ENCODE peak calls at places on chromosomes 12 and 14, in eight cellular contexts. One of them, this sample, is unnamed.

GRCh38 chr12:101793401-101793800 is 37.4 kb downstream of the GNPTAB start:
- DNase-seq in NCI-H1092 treated with DMSO at 0.1 percent for 48 hours: no peak
- DNase-seq in activated CD4-positive, alpha-beta T cell treated with anti-CD3 and anti-CD28 coated beads for 36 hours: no peak
- DNase-seq in tibial nerve: no peak
- DNase-seq in HEK293T: no peak
- DNase-seq in NCI-H345: no peak
- DNase-seq in effector memory CD4-positive, alpha-beta T cell: no peak
- DNase-seq in stimulated activated CD8-positive, alpha-beta memory T cell treated with anti-CD3 and anti-CD28 coated beads, Interleukin-2, amount 100 ng/mL, for 1 hour: no peak
- DNase-seq in this sample: no peak

GRCh38 chr14:69358233-69358963 is 39.7 kb downstream of the ERH start:
- DNase-seq in stimulated activated CD8-positive, alpha-beta memory T cell treated with anti-CD3 and anti-CD28 coated beads, Interleukin-2, amount 100 ng/mL, for 1 hour: no peak
- DNase-seq in activated CD4-positive, alpha-beta T cell treated with anti-CD3 and anti-CD28 coated beads for 36 hours: peak
- DNase-seq in HEK293T: no peak
- DNase-seq in tibial nerve: no peak
- DNase-seq in NCI-H345: no peak
- DNase-seq in effector memory CD4-positive, alpha-beta T cell: no peak
- DNase-seq in NCI-H1092 treated with DMSO at 0.1 percent for 48 hours: no peak
- DNase-seq in this sample: no peak

GRCh38 chr12:59283012-59283411 is 312.8 kb upstream of the SLC16A7 start:
- DNase-seq in tibial nerve: no peak
- DNase-seq in NCI-H345: peak
- DNase-seq in effector memory CD4-positive, alpha-beta T cell: no peak
- DNase-seq in HEK293T: no peak
- DNase-seq in stimulated activated CD8-positive, alpha-beta memory T cell treated with anti-CD3 and anti-CD28 coated beads, Interleukin-2, amount 100 ng/mL, for 1 hour: no peak
- DNase-seq in activated CD4-positive, alpha-beta T cell treated with anti-CD3 and anti-CD28 coated beads for 36 hours: no peak
- DNase-seq in NCI-H1092 treated with DMSO at 0.1 percent for 48 hours: no peak
- DNase-seq in this sample: no peak

GRCh38 chr12:122062832-122063690 is 15.5 kb upstream of the MLXIP start:
- DNase-seq in tibial nerve: peak
- DNase-seq in stimulated activated CD8-positive, alpha-beta memory T cell treated with anti-CD3 and anti-CD28 coated beads, Interleukin-2, amount 100 ng/mL, for 1 hour: no peak
- DNase-seq in HEK293T: no peak
- DNase-seq in activated CD4-positive, alpha-beta T cell treated with anti-CD3 and anti-CD28 coated beads for 36 hours: no peak
- DNase-seq in NCI-H345: no peak
- DNase-seq in NCI-H1092 treated with DMSO at 0.1 percent for 48 hours: peak
- DNase-seq in effector memory CD4-positive, alpha-beta T cell: no peak
- DNase-seq in this sample: peak

GRCh38 chr12:81080431-81080983 is 2.6 kb downstream of the ACSS3 start:
- DNase-seq in NCI-H345: no peak
- DNase-seq in tibial nerve: no peak
- DNase-seq in effector memory CD4-positive, alpha-beta T cell: no peak
- DNase-seq in stimulated activated CD8-positive, alpha-beta memory T cell treated with anti-CD3 and anti-CD28 coated beads, Interleukin-2, amount 100 ng/mL, for 1 hour: no peak
- DNase-seq in activated CD4-positive, alpha-beta T cell treated with anti-CD3 and anti-CD28 coated beads for 36 hours: no peak
- DNase-seq in NCI-H1092 treated with DMSO at 0.1 percent for 48 hours: no peak
- DNase-seq in HEK293T: no peak
- DNase-seq in this sample: no peak

GRCh38 chr12:117067016-117067415 is 32.2 kb downstream of the TESC start:
- DNase-seq in activated CD4-positive, alpha-beta T cell treated with anti-CD3 and anti-CD28 coated beads for 36 hours: no peak
- DNase-seq in NCI-H345: no peak
- DNase-seq in stimulated activated CD8-positive, alpha-beta memory T cell treated with anti-CD3 and anti-CD28 coated beads, Interleukin-2, amount 100 ng/mL, for 1 hour: no peak
- DNase-seq in NCI-H1092 treated with DMSO at 0.1 percent for 48 hours: no peak
- DNase-seq in effector memory CD4-positive, alpha-beta T cell: no peak
- DNase-seq in HEK293T: no peak
- DNase-seq in tibial nerve: no peak
- DNase-seq in this sample: no peak

GRCh38 chr14:37669242-37669641 is 73.8 kb downstream of the TTC6 start:
- DNase-seq in activated CD4-positive, alpha-beta T cell treated with anti-CD3 and anti-CD28 coated beads for 36 hours: no peak
- DNase-seq in NCI-H1092 treated with DMSO at 0.1 percent for 48 hours: no peak
- DNase-seq in stimulated activated CD8-positive, alpha-beta memory T cell treated with anti-CD3 and anti-CD28 coated beads, Interleukin-2, amount 100 ng/mL, for 1 hour: no peak
- DNase-seq in HEK293T: no peak
- DNase-seq in tibial nerve: no peak
- DNase-seq in NCI-H345: no peak
- DNase-seq in effector memory CD4-positive, alpha-beta T cell: no peak
- DNase-seq in this sample: no peak

GRCh38 chr14:74634964-74635363 is 22.9 kb upstream of the LTBP2 start:
- DNase-seq in tibial nerve: no peak
- DNase-seq in NCI-H1092 treated with DMSO at 0.1 percent for 48 hours: no peak
- DNase-seq in effector memory CD4-positive, alpha-beta T cell: no peak
- DNase-seq in NCI-H345: no peak
- DNase-seq in activated CD4-positive, alpha-beta T cell treated with anti-CD3 and anti-CD28 coated beads for 36 hours: no peak
- DNase-seq in stimulated activated CD8-positive, alpha-beta memory T cell treated with anti-CD3 and anti-CD28 coated beads, Interleukin-2, amount 100 ng/mL, for 1 hour: no peak
- DNase-seq in HEK293T: no peak
- DNase-seq in this sample: no peak

GRCh38 chr14:92500491-92500941 is 13.1 kb upstream of the RIN3 start:
- DNase-seq in NCI-H1092 treated with DMSO at 0.1 percent for 48 hours: no peak
- DNase-seq in activated CD4-positive, alpha-beta T cell treated with anti-CD3 and anti-CD28 coated beads for 36 hours: no peak
- DNase-seq in NCI-H345: peak
- DNase-seq in tibial nerve: no peak
- DNase-seq in effector memory CD4-positive, alpha-beta T cell: no peak
- DNase-seq in stimulated activated CD8-positive, alpha-beta memory T cell treated with anti-CD3 and anti-CD28 coated beads, Interleukin-2, amount 100 ng/mL, for 1 hour: no peak
- DNase-seq in HEK293T: no peak
- DNase-seq in this sample: no peak

GRCh38 chr12:97229036-97229435 is 233.6 kb upstream of the RMST start:
- DNase-seq in stimulated activated CD8-positive, alpha-beta memory T cell treated with anti-CD3 and anti-CD28 coated beads, Interleukin-2, amount 100 ng/mL, for 1 hour: no peak
- DNase-seq in NCI-H345: peak
- DNase-seq in effector memory CD4-positive, alpha-beta T cell: no peak
- DNase-seq in HEK293T: no peak
- DNase-seq in tibial nerve: no peak
- DNase-seq in activated CD4-positive, alpha-beta T cell treated with anti-CD3 and anti-CD28 coated beads for 36 hours: no peak
- DNase-seq in NCI-H1092 treated with DMSO at 0.1 percent for 48 hours: peak
- DNase-seq in this sample: peak

GRCh38 chr12:1920971-1921370 is 2.5 kb upstream of the CACNA2D4 start:
- DNase-seq in NCI-H1092 treated with DMSO at 0.1 percent for 48 hours: no peak
- DNase-seq in stimulated activated CD8-positive, alpha-beta memory T cell treated with anti-CD3 and anti-CD28 coated beads, Interleukin-2, amount 100 ng/mL, for 1 hour: no peak
- DNase-seq in NCI-H345: no peak
- DNase-seq in HEK293T: peak
- DNase-seq in activated CD4-positive, alpha-beta T cell treated with anti-CD3 and anti-CD28 coated beads for 36 hours: no peak
- DNase-seq in effector memory CD4-positive, alpha-beta T cell: no peak
- DNase-seq in tibial nerve: no peak
- DNase-seq in this sample: no peak

GRCh38 chr12:113271853-113272561 is 50.7 kb downstream of the TPCN1 start:
- DNase-seq in NCI-H345: no peak
- DNase-seq in NCI-H1092 treated with DMSO at 0.1 percent for 48 hours: no peak
- DNase-seq in effector memory CD4-positive, alpha-beta T cell: no peak
- DNase-seq in stimulated activated CD8-positive, alpha-beta memory T cell treated with anti-CD3 and anti-CD28 coated beads, Interleukin-2, amount 100 ng/mL, for 1 hour: no peak
- DNase-seq in tibial nerve: peak
- DNase-seq in activated CD4-positive, alpha-beta T cell treated with anti-CD3 and anti-CD28 coated beads for 36 hours: peak
- DNase-seq in HEK293T: no peak
- DNase-seq in this sample: no peak

GRCh38 chr12:108403952-108404351 is 64.8 kb upstream of the CMKLR1 start:
- DNase-seq in tibial nerve: no peak
- DNase-seq in activated CD4-positive, alpha-beta T cell treated with anti-CD3 and anti-CD28 coated beads for 36 hours: no peak
- DNase-seq in NCI-H345: no peak
- DNase-seq in effector memory CD4-positive, alpha-beta T cell: no peak
- DNase-seq in HEK293T: no peak
- DNase-seq in NCI-H1092 treated with DMSO at 0.1 percent for 48 hours: no peak
- DNase-seq in stimulated activated CD8-positive, alpha-beta memory T cell treated with anti-CD3 and anti-CD28 coated beads, Interleukin-2, amount 100 ng/mL, for 1 hour: no peak
- DNase-seq in this sample: no peak

GRCh38 chr14:93729993-93730392 is 58.3 kb downstream of the PRIMA1 start:
- DNase-seq in NCI-H345: no peak
- DNase-seq in tibial nerve: no peak
- DNase-seq in HEK293T: no peak
- DNase-seq in NCI-H1092 treated with DMSO at 0.1 percent for 48 hours: no peak
- DNase-seq in activated CD4-positive, alpha-beta T cell treated with anti-CD3 and anti-CD28 coated beads for 36 hours: no peak
- DNase-seq in effector memory CD4-positive, alpha-beta T cell: no peak
- DNase-seq in stimulated activated CD8-positive, alpha-beta memory T cell treated with anti-CD3 and anti-CD28 coated beads, Interleukin-2, amount 100 ng/mL, for 1 hour: no peak
- DNase-seq in this sample: no peak

GRCh38 chr14:45678163-45678562 is 425.2 kb upstream of the MIS18BP1 start:
- DNase-seq in NCI-H1092 treated with DMSO at 0.1 percent for 48 hours: no peak
- DNase-seq in activated CD4-positive, alpha-beta T cell treated with anti-CD3 and anti-CD28 coated beads for 36 hours: no peak
- DNase-seq in stimulated activated CD8-positive, alpha-beta memory T cell treated with anti-CD3 and anti-CD28 coated beads, Interleukin-2, amount 100 ng/mL, for 1 hour: no peak
- DNase-seq in tibial nerve: no peak
- DNase-seq in NCI-H345: no peak
- DNase-seq in effector memory CD4-positive, alpha-beta T cell: no peak
- DNase-seq in HEK293T: no peak
- DNase-seq in this sample: no peak

GRCh38 chr12:99390707-99391106 is 256.8 kb upstream of the GARIN6 start:
- DNase-seq in HEK293T: peak
- DNase-seq in stimulated activated CD8-positive, alpha-beta memory T cell treated with anti-CD3 and anti-CD28 coated beads, Interleukin-2, amount 100 ng/mL, for 1 hour: no peak
- DNase-seq in activated CD4-positive, alpha-beta T cell treated with anti-CD3 and anti-CD28 coated beads for 36 hours: peak
- DNase-seq in tibial nerve: no peak
- DNase-seq in NCI-H345: no peak
- DNase-seq in effector memory CD4-positive, alpha-beta T cell: no peak
- DNase-seq in NCI-H1092 treated with DMSO at 0.1 percent for 48 hours: no peak
- DNase-seq in this sample: no peak

GRCh38 chr12:106197906-106198623 is 49.8 kb downstream of the CKAP4 start:
- DNase-seq in HEK293T: no peak
- DNase-seq in activated CD4-positive, alpha-beta T cell treated with anti-CD3 and anti-CD28 coated beads for 36 hours: no peak
- DNase-seq in stimulated activated CD8-positive, alpha-beta memory T cell treated with anti-CD3 and anti-CD28 coated beads, Interleukin-2, amount 100 ng/mL, for 1 hour: no peak
- DNase-seq in tibial nerve: no peak
- DNase-seq in effector memory CD4-positive, alpha-beta T cell: no peak
- DNase-seq in NCI-H1092 treated with DMSO at 0.1 percent for 48 hours: no peak
- DNase-seq in NCI-H345: no peak
- DNase-seq in this sample: no peak

GRCh38 chr14:45083979-45084722 is at the start of gene PRPF39:
- DNase-seq in effector memory CD4-positive, alpha-beta T cell: peak
- DNase-seq in stimulated activated CD8-positive, alpha-beta memory T cell treated with anti-CD3 and anti-CD28 coated beads, Interleukin-2, amount 100 ng/mL, for 1 hour: peak
- DNase-seq in HEK293T: peak
- DNase-seq in activated CD4-positive, alpha-beta T cell treated with anti-CD3 and anti-CD28 coated beads for 36 hours: peak
- DNase-seq in NCI-H345: peak
- DNase-seq in NCI-H1092 treated with DMSO at 0.1 percent for 48 hours: peak
- DNase-seq in tibial nerve: peak
- DNase-seq in this sample: peak

GRCh38 chr12:48058771-48059170 is 47.1 kb downstream of the SENP1 start:
- DNase-seq in effector memory CD4-positive, alpha-beta T cell: no peak
- DNase-seq in tibial nerve: no peak
- DNase-seq in activated CD4-positive, alpha-beta T cell treated with anti-CD3 and anti-CD28 coated beads for 36 hours: no peak
- DNase-seq in NCI-H1092 treated with DMSO at 0.1 percent for 48 hours: no peak
- DNase-seq in NCI-H345: no peak
- DNase-seq in stimulated activated CD8-positive, alpha-beta memory T cell treated with anti-CD3 and anti-CD28 coated beads, Interleukin-2, amount 100 ng/mL, for 1 hour: no peak
- DNase-seq in HEK293T: no peak
- DNase-seq in this sample: no peak

GRCh38 chr12:16299403-16299802 is 21.9 kb upstream of the SLC15A5 start:
- DNase-seq in activated CD4-positive, alpha-beta T cell treated with anti-CD3 and anti-CD28 coated beads for 36 hours: no peak
- DNase-seq in HEK293T: no peak
- DNase-seq in NCI-H345: no peak
- DNase-seq in NCI-H1092 treated with DMSO at 0.1 percent for 48 hours: no peak
- DNase-seq in effector memory CD4-positive, alpha-beta T cell: no peak
- DNase-seq in tibial nerve: peak
- DNase-seq in stimulated activated CD8-positive, alpha-beta memory T cell treated with anti-CD3 and anti-CD28 coated beads, Interleukin-2, amount 100 ng/mL, for 1 hour: no peak
- DNase-seq in this sample: no peak

GRCh38 chr12:119682635-119683340 is 14.9 kb downstream of the PRKAB1 start:
- DNase-seq in tibial nerve: no peak
- DNase-seq in NCI-H345: no peak
- DNase-seq in activated CD4-positive, alpha-beta T cell treated with anti-CD3 and anti-CD28 coated beads for 36 hours: no peak
- DNase-seq in HEK293T: no peak
- DNase-seq in effector memory CD4-positive, alpha-beta T cell: no peak
- DNase-seq in stimulated activated CD8-positive, alpha-beta memory T cell treated with anti-CD3 and anti-CD28 coated beads, Interleukin-2, amount 100 ng/mL, for 1 hour: no peak
- DNase-seq in NCI-H1092 treated with DMSO at 0.1 percent for 48 hours: no peak
- DNase-seq in this sample: no peak

GRCh38 chr14:63551338-63551737 is 8.2 kb upstream of the PPP2R5E start:
- DNase-seq in stimulated activated CD8-positive, alpha-beta memory T cell treated with anti-CD3 and anti-CD28 coated beads, Interleukin-2, amount 100 ng/mL, for 1 hour: no peak
- DNase-seq in NCI-H1092 treated with DMSO at 0.1 percent for 48 hours: no peak
- DNase-seq in HEK293T: no peak
- DNase-seq in tibial nerve: no peak
- DNase-seq in NCI-H345: no peak
- DNase-seq in effector memory CD4-positive, alpha-beta T cell: no peak
- DNase-seq in activated CD4-positive, alpha-beta T cell treated with anti-CD3 and anti-CD28 coated beads for 36 hours: no peak
- DNase-seq in this sample: no peak

GRCh38 chr12:52324068-52324444 is 2.9 kb upstream of the KRT83 start:
- DNase-seq in tibial nerve: no peak
- DNase-seq in activated CD4-positive, alpha-beta T cell treated with anti-CD3 and anti-CD28 coated beads for 36 hours: no peak
- DNase-seq in HEK293T: no peak
- DNase-seq in NCI-H1092 treated with DMSO at 0.1 percent for 48 hours: no peak
- DNase-seq in effector memory CD4-positive, alpha-beta T cell: no peak
- DNase-seq in stimulated activated CD8-positive, alpha-beta memory T cell treated with anti-CD3 and anti-CD28 coated beads, Interleukin-2, amount 100 ng/mL, for 1 hour: no peak
- DNase-seq in NCI-H345: no peak
- DNase-seq in this sample: no peak

GRCh38 chr12:9843416-9843815 is 16.1 kb downstream of the KLRF1 start:
- DNase-seq in NCI-H345: no peak
- DNase-seq in stimulated activated CD8-positive, alpha-beta memory T cell treated with anti-CD3 and anti-CD28 coated beads, Interleukin-2, amount 100 ng/mL, for 1 hour: no peak
- DNase-seq in tibial nerve: no peak
- DNase-seq in HEK293T: no peak
- DNase-seq in effector memory CD4-positive, alpha-beta T cell: no peak
- DNase-seq in NCI-H1092 treated with DMSO at 0.1 percent for 48 hours: no peak
- DNase-seq in activated CD4-positive, alpha-beta T cell treated with anti-CD3 and anti-CD28 coated beads for 36 hours: no peak
- DNase-seq in this sample: no peak

GRCh38 chr14:99735189-99736135 is 51.4 kb downstream of the CYP46A1 start:
- DNase-seq in NCI-H345: no peak
- DNase-seq in NCI-H1092 treated with DMSO at 0.1 percent for 48 hours: no peak
- DNase-seq in stimulated activated CD8-positive, alpha-beta memory T cell treated with anti-CD3 and anti-CD28 coated beads, Interleukin-2, amount 100 ng/mL, for 1 hour: no peak
- DNase-seq in activated CD4-positive, alpha-beta T cell treated with anti-CD3 and anti-CD28 coated beads for 36 hours: no peak
- DNase-seq in effector memory CD4-positive, alpha-beta T cell: no peak
- DNase-seq in tibial nerve: no peak
- DNase-seq in HEK293T: no peak
- DNase-seq in this sample: no peak

GRCh38 chr12:64670856-64671639 is 60.8 kb downstream of the RASSF3 start:
- DNase-seq in stimulated activated CD8-positive, alpha-beta memory T cell treated with anti-CD3 and anti-CD28 coated beads, Interleukin-2, amount 100 ng/mL, for 1 hour: no peak
- DNase-seq in effector memory CD4-positive, alpha-beta T cell: no peak
- DNase-seq in NCI-H345: no peak
- DNase-seq in activated CD4-positive, alpha-beta T cell treated with anti-CD3 and anti-CD28 coated beads for 36 hours: peak
- DNase-seq in HEK293T: no peak
- DNase-seq in tibial nerve: no peak
- DNase-seq in NCI-H1092 treated with DMSO at 0.1 percent for 48 hours: no peak
- DNase-seq in this sample: no peak

GRCh38 chr12:57927086-57927485 is 14.3 kb upstream of the ATP23 start:
- DNase-seq in effector memory CD4-positive, alpha-beta T cell: no peak
- DNase-seq in NCI-H1092 treated with DMSO at 0.1 percent for 48 hours: no peak
- DNase-seq in NCI-H345: no peak
- DNase-seq in stimulated activated CD8-positive, alpha-beta memory T cell treated with anti-CD3 and anti-CD28 coated beads, Interleukin-2, amount 100 ng/mL, for 1 hour: no peak
- DNase-seq in activated CD4-positive, alpha-beta T cell treated with anti-CD3 and anti-CD28 coated beads for 36 hours: no peak
- DNase-seq in HEK293T: no peak
- DNase-seq in tibial nerve: no peak
- DNase-seq in this sample: no peak

GRCh38 chr12:5648692-5649338 is 216.9 kb downstream of the NTF3 start:
- DNase-seq in NCI-H1092 treated with DMSO at 0.1 percent for 48 hours: peak
- DNase-seq in stimulated activated CD8-positive, alpha-beta memory T cell treated with anti-CD3 and anti-CD28 coated beads, Interleukin-2, amount 100 ng/mL, for 1 hour: no peak
- DNase-seq in tibial nerve: peak
- DNase-seq in NCI-H345: peak
- DNase-seq in effector memory CD4-positive, alpha-beta T cell: no peak
- DNase-seq in HEK293T: peak
- DNase-seq in activated CD4-positive, alpha-beta T cell treated with anti-CD3 and anti-CD28 coated beads for 36 hours: no peak
- DNase-seq in this sample: peak

GRCh38 chr12:76470028-76470939 is 89.3 kb downstream of the OSBPL8 start:
- DNase-seq in tibial nerve: no peak
- DNase-seq in HEK293T: peak
- DNase-seq in NCI-H1092 treated with DMSO at 0.1 percent for 48 hours: no peak
- DNase-seq in stimulated activated CD8-positive, alpha-beta memory T cell treated with anti-CD3 and anti-CD28 coated beads, Interleukin-2, amount 100 ng/mL, for 1 hour: no peak
- DNase-seq in NCI-H345: no peak
- DNase-seq in effector memory CD4-positive, alpha-beta T cell: no peak
- DNase-seq in activated CD4-positive, alpha-beta T cell treated with anti-CD3 and anti-CD28 coated beads for 36 hours: no peak
- DNase-seq in this sample: no peak

GRCh38 chr14:40058916-40059897 is 627.0 kb upstream of the FBXO33 start:
- DNase-seq in NCI-H1092 treated with DMSO at 0.1 percent for 48 hours: no peak
- DNase-seq in tibial nerve: no peak
- DNase-seq in effector memory CD4-positive, alpha-beta T cell: no peak
- DNase-seq in NCI-H345: no peak
- DNase-seq in HEK293T: no peak
- DNase-seq in stimulated activated CD8-positive, alpha-beta memory T cell treated with anti-CD3 and anti-CD28 coated beads, Interleukin-2, amount 100 ng/mL, for 1 hour: no peak
- DNase-seq in activated CD4-positive, alpha-beta T cell treated with anti-CD3 and anti-CD28 coated beads for 36 hours: no peak
- DNase-seq in this sample: no peak

GRCh38 chr12:19530631-19531020 is 91.3 kb downstream of the AEBP2 start:
- DNase-seq in tibial nerve: no peak
- DNase-seq in NCI-H1092 treated with DMSO at 0.1 percent for 48 hours: no peak
- DNase-seq in effector memory CD4-positive, alpha-beta T cell: no peak
- DNase-seq in stimulated activated CD8-positive, alpha-beta memory T cell treated with anti-CD3 and anti-CD28 coated beads, Interleukin-2, amount 100 ng/mL, for 1 hour: no peak
- DNase-seq in activated CD4-positive, alpha-beta T cell treated with anti-CD3 and anti-CD28 coated beads for 36 hours: no peak
- DNase-seq in NCI-H345: no peak
- DNase-seq in HEK293T: no peak
- DNase-seq in this sample: no peak

GRCh38 chr14:93980464-93981201 is 4.3 kb upstream of the ASB2 start:
- DNase-seq in stimulated activated CD8-positive, alpha-beta memory T cell treated with anti-CD3 and anti-CD28 coated beads, Interleukin-2, amount 100 ng/mL, for 1 hour: no peak
- DNase-seq in tibial nerve: no peak
- DNase-seq in activated CD4-positive, alpha-beta T cell treated with anti-CD3 and anti-CD28 coated beads for 36 hours: no peak
- DNase-seq in HEK293T: no peak
- DNase-seq in NCI-H345: no peak
- DNase-seq in effector memory CD4-positive, alpha-beta T cell: no peak
- DNase-seq in NCI-H1092 treated with DMSO at 0.1 percent for 48 hours: no peak
- DNase-seq in this sample: no peak

GRCh38 chr14:75514673-75515630 is 7.3 kb upstream of the BATF start:
- DNase-seq in tibial nerve: no peak
- DNase-seq in effector memory CD4-positive, alpha-beta T cell: peak
- DNase-seq in HEK293T: no peak
- DNase-seq in activated CD4-positive, alpha-beta T cell treated with anti-CD3 and anti-CD28 coated beads for 36 hours: peak
- DNase-seq in stimulated activated CD8-positive, alpha-beta memory T cell treated with anti-CD3 and anti-CD28 coated beads, Interleukin-2, amount 100 ng/mL, for 1 hour: no peak
- DNase-seq in NCI-H1092 treated with DMSO at 0.1 percent for 48 hours: no peak
- DNase-seq in NCI-H345: no peak
- DNase-seq in this sample: no peak

This sample was measured in NCI-H2029 treated with DMSO at 0.1 percent for 48 hours.